ENCODE peak calls at places on chromosomes 4 and X, in eight cellular contexts. P is stomach, M is sigmoid colon, K is foreskin fibroblast, L is choroid plexus epithelial cell, Q is Panc1, V is SJCRH30, I is fibroblast of pulmonary artery. J is an unnamed sample.

GRCh38 chr4:55729306-55730142 is 90.1 kb upstream of the EXOC1L start:
- DNase-seq in P (no peak), M (no peak), K (no peak), L (no peak), Q (no peak), V (no peak), I (no peak), J (no peak)

GRCh38 chr4:102843273-102843672 is 15.9 kb upstream of the UBE2D3 start:
- DNase-seq in P (no peak), M (no peak), K (no peak), L (no peak), Q (no peak), V (no peak), I (no peak), J (no peak)

GRCh38 chrX:65879977-65880799 is 159.7 kb downstream of the VSIG4 start:
- DNase-seq in P (no peak), M (no peak), K (no peak), L (no peak), Q (no peak), V (no peak), I (no peak), J (no peak)

GRCh38 chrX:1450381-1451161 is 2.1 kb downstream of the ASMTL start:
- DNase-seq in P (no peak), M (peak), K (no peak), L (no peak), Q (no peak), V (no peak), I (no peak), J (no peak)

GRCh38 chr4:89563431-89563830 is 255.8 kb upstream of the GPRIN3 start:
- DNase-seq in P (no peak), M (no peak), K (peak), L (peak), Q (no peak), V (no peak), I (peak), J (no peak)

GRCh38 chr4:56690393-56690971 is 9.4 kb upstream of the HOPX start:
- DNase-seq in P (no peak), M (no peak), K (no peak), L (no peak), Q (no peak), V (no peak), I (no peak), J (no peak)

GRCh38 chr4:29708473-29708872 is 1011.7 kb upstream of the PCDH7 start:
- DNase-seq in P (no peak), M (no peak), K (peak), L (no peak), Q (no peak), V (peak), I (peak), J (no peak)

GRCh38 chr4:5756271-5756670 is 45.3 kb downstream of the EVC start:
- DNase-seq in P (no peak), M (no peak), K (no peak), L (no peak), Q (no peak), V (no peak), I (no peak), J (no peak)

GRCh38 chrX:48493890-48494364 is 14.9 kb upstream of the PORCN start:
- DNase-seq in P (peak), M (no peak), K (peak), L (peak), Q (no peak), V (peak), I (peak), J (peak)

GRCh38 chr4:8293131-8293975 is 23.8 kb downstream of the HTRA3 start:
- DNase-seq in P (no peak), M (peak), K (no peak), L (no peak), Q (no peak), V (no peak), I (no peak), J (no peak)

GRCh38 chr4:94156816-94157215 is 50.8 kb upstream of the SMARCAD1 start:
- DNase-seq in P (no peak), M (no peak), K (no peak), L (no peak), Q (no peak), V (no peak), I (no peak), J (no peak)

GRCh38 chrX:109922183-109922582 is 80.7 kb upstream of the TMEM164 start:
- DNase-seq in P (no peak), M (no peak), K (no peak), L (no peak), Q (no peak), V (no peak), I (no peak), J (no peak)

GRCh38 chr4:172830295-172830764 is 338.3 kb upstream of the GALNT7 start:
- DNase-seq in P (no peak), M (no peak), K (peak), L (peak), Q (no peak), V (no peak), I (peak), J (no peak)

GRCh38 chr4:76252271-76252653 is 741 bp downstream of the FAM47E start:
- DNase-seq in P (no peak), M (no peak), K (peak), L (no peak), Q (no peak), V (no peak), I (no peak), J (no peak)

GRCh38 chr4:73599182-73599581 is 21.1 kb downstream of the RASSF6 start:
- DNase-seq in P (peak), M (no peak), K (peak), L (peak), Q (no peak), V (peak), I (peak), J (no peak)

GRCh38 chr4:123661080-123661737 is 264.6 kb downstream of the SPRY1 start:
- DNase-seq in P (no peak), M (no peak), K (peak), L (peak), Q (no peak), V (no peak), I (peak), J (no peak)

GRCh38 chr4:182724414-182724813 is 192.8 kb downstream of the DCTD start:
- DNase-seq in P (no peak), M (no peak), K (peak), L (peak), Q (no peak), V (no peak), I (no peak), J (no peak)

GRCh38 chr4:169117591-169118081 is 107.6 kb upstream of the CBR4 start:
- DNase-seq in P (no peak), M (no peak), K (peak), L (peak), Q (no peak), V (no peak), I (peak), J (no peak)

GRCh38 chr4:169115897-169116254 is 105.8 kb upstream of the CBR4 start:
- DNase-seq in P (peak), M (no peak), K (peak), L (peak), Q (peak), V (no peak), I (peak), J (no peak)

GRCh38 chr4:169115144-169115896 is 105.3 kb upstream of the CBR4 start:
- DNase-seq in P (no peak), M (no peak), K (no peak), L (no peak), Q (no peak), V (no peak), I (no peak), J (no peak)

GRCh38 chr4:169116270-169116901 is 106.3 kb upstream of the CBR4 start:
- DNase-seq in P (no peak), M (no peak), K (peak), L (no peak), Q (no peak), V (no peak), I (peak), J (no peak)

GRCh38 chr4:169114341-169114974 is 104.4 kb upstream of the CBR4 start:
- DNase-seq in P (no peak), M (no peak), K (no peak), L (no peak), Q (no peak), V (no peak), I (no peak), J (no peak)
- H3K4me3 ChIP-seq in P (no peak), M (no peak), K (no peak), L (no peak), Q (no peak), V (no peak), I (no peak), J (no peak)

GRCh38 chr4:4555916-4556315 is 14.1 kb upstream of the STX18 start:
- DNase-seq in P (no peak), M (no peak), K (peak), L (peak), Q (no peak), V (peak), I (peak), J (no peak)
- H3K4me3 ChIP-seq in P (no peak), M (no peak), K (no peak), L (no peak), Q (no peak), V (no peak), I (no peak), J (no peak)

GRCh38 chrX:130083656-130084382 is 26.5 kb downstream of the ELF4 start:
- DNase-seq in P (no peak), M (no peak), K (no peak), L (no peak), Q (no peak), V (no peak), I (no peak), J (no peak)

GRCh38 chrX:130084651-130085237 is 25.6 kb downstream of the ELF4 start:
- DNase-seq in P (no peak), M (no peak), K (no peak), L (no peak), Q (no peak), V (no peak), I (no peak), J (peak)

GRCh38 chrX:130083107-130083490 is 27.2 kb downstream of the ELF4 start:
- DNase-seq in P (no peak), M (no peak), K (no peak), L (no peak), Q (no peak), V (peak), I (no peak), J (no peak)

GRCh38 chrX:130085551-130085986 is 24.7 kb downstream of the ELF4 start:
- DNase-seq in P (no peak), M (no peak), K (peak), L (no peak), Q (no peak), V (peak), I (peak), J (peak)

GRCh38 chrX:130086414-130087207 is 23.7 kb downstream of the ELF4 start:
- DNase-seq in P (no peak), M (no peak), K (no peak), L (no peak), Q (no peak), V (peak), I (no peak), J (peak)
- H3K4me3 ChIP-seq in P (no peak), M (no peak), K (no peak), L (no peak), Q (no peak), V (no peak), I (no peak), J (peak)

DNA sequence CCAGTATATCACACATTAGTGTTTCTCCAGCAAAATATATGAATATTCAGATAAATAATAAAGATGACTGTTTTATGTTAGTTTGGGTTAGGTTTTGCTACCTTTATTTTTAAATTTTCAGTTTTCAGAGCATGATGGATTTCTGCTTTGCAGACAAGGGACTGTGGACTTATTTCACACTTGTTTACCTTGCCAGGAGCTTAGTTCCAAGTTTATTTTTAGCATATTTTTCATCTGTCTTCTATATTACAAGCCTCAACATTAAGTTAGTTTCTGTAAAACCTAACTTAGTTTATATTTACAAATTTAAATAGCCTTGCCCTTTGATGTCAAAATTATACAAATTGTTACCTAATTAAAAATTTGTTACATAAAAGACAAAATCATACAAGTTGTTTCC is 163.4 kb downstream of the FBXW7 start:
- DNase-seq in P (no peak), M (no peak), K (no peak), L (no peak), Q (no peak), V (no peak), I (no peak), J (no peak)
- H3K4me3 ChIP-seq in P (no peak), M (no peak), K (no peak), L (no peak), Q (no peak), V (no peak), I (no peak), J (no peak)

GRCh38 chr4:174604198-174604597 is 81.9 kb upstream of the HPGD start:
- DNase-seq in P (no peak), M (no peak), K (peak), L (peak), Q (no peak), V (no peak), I (peak), J (peak)
- H3K4me3 ChIP-seq in P (no peak), M (no peak), K (no peak), L (no peak), Q (no peak), V (no peak), I (no peak), J (no peak)

GRCh38 chr4:107956011-107956410 is 24.7 kb downstream of the CYP2U1 start:
- DNase-seq in P (no peak), M (no peak), K (peak), L (peak), Q (no peak), V (no peak), I (no peak), J (no peak)
- H3K4me3 ChIP-seq in P (no peak), M (no peak), K (no peak), L (no peak), Q (no peak), V (no peak), I (no peak), J (no peak)

GRCh38 chr4:121932212-121932974 is 19.5 kb downstream of the TRPC3 start:
- DNase-seq in P (no peak), M (no peak), K (no peak), L (no peak), Q (no peak), V (no peak), I (no peak), J (no peak)
- H3K4me3 ChIP-seq in P (no peak), M (no peak), K (no peak), L (no peak), Q (no peak), V (no peak), I (no peak), J (no peak)

GRCh38 chr4:40164459-40164858 is 32.4 kb upstream of the RHOH start:
- DNase-seq in P (no peak), M (no peak), K (peak), L (no peak), Q (no peak), V (no peak), I (no peak), J (no peak)

GRCh38 chr4:40165931-40166330 is 30.9 kb upstream of the RHOH start:
- DNase-seq in P (no peak), M (no peak), K (no peak), L (no peak), Q (no peak), V (no peak), I (peak), J (no peak)

GRCh38 chr4:40170588-40170987 is 26.2 kb upstream of the RHOH start:
- DNase-seq in P (no peak), M (no peak), K (no peak), L (no peak), Q (no peak), V (no peak), I (no peak), J (no peak)

GRCh38 chr4:40173470-40173875 is 23.4 kb upstream of the RHOH start:
- DNase-seq in P (no peak), M (no peak), K (no peak), L (no peak), Q (no peak), V (no peak), I (peak), J (no peak)

GRCh38 chr4:40168070-40168469 is 28.8 kb upstream of the RHOH start:
- DNase-seq in P (no peak), M (no peak), K (no peak), L (no peak), Q (no peak), V (no peak), I (no peak), J (no peak)
- H3K4me3 ChIP-seq in P (no peak), M (no peak), K (no peak), L (no peak), Q (no peak), V (no peak), I (no peak), J (no peak)

J was measured in HL-60.